ENCODE peak calls at places on chromosome 6, in nine cellular contexts. S is uterus, L is ovary, X is suprapubic skin, R is spleen, Q is A549, Z is upper lobe of left lung, I is tibial nerve, K is esophagus muscularis mucosa. G is an unnamed sample.

GRCh38 chr6:44636576-44637248 is 249.2 kb downstream of the CDC5L start:
- DNase-seq in S (no peak), L (no peak), X (no peak), R (no peak), Q (no peak), Z (peak), I (no peak), K (no peak), G (no peak)

GRCh38 chr6:134880487-134881190 is 69.3 kb downstream of the ALDH8A1 start:
- DNase-seq in S (no peak), L (no peak), X (no peak), R (no peak), Q (no peak), Z (no peak), I (no peak), K (no peak), G (no peak)

GRCh38 chr6:170137911-170138910 is 152.7 kb downstream of the DLL1 start:
- DNase-seq in S (no peak), L (peak), X (peak), R (peak), Q (no peak), Z (peak), I (no peak), K (no peak), G (no peak)

GRCh38 chr6:47162793-47163192 is 120.7 kb upstream of the ADGRF1 start:
- DNase-seq in S (no peak), L (no peak), X (no peak), R (no peak), Q (no peak), Z (no peak), I (no peak), K (no peak), G (no peak)

GRCh38 chr6:74597266-74597665 is 608.6 kb downstream of the COL12A1 start:
- DNase-seq in S (no peak), L (no peak), X (no peak), R (no peak), Q (no peak), Z (no peak), I (no peak), K (no peak), G (no peak)

GRCh38 chr6:17083397-17083796 is 18.5 kb upstream of the STMND1 start:
- DNase-seq in S (no peak), L (no peak), X (no peak), R (no peak), Q (no peak), Z (no peak), I (no peak), K (no peak), G (no peak)

GRCh38 chr6:45423111-45423900 is 45.6 kb upstream of the SUPT3H start:
- DNase-seq in S (no peak), L (peak), X (peak), R (peak), Q (no peak), Z (peak), I (peak), K (no peak), G (no peak)

GRCh38 chr6:69155467-69155866 is 520.4 kb downstream of the ADGRB3 start:
- DNase-seq in S (no peak), L (no peak), X (no peak), R (no peak), Q (no peak), Z (no peak), I (no peak), K (no peak), G (no peak)

GRCh38 chr6:125942677-125943527 is 13.7 kb upstream of the HINT3 start:
- DNase-seq in S (no peak), L (no peak), X (no peak), R (no peak), Q (no peak), Z (no peak), I (no peak), K (no peak), G (no peak)

GRCh38 chr6:143940011-143940597 is 68.0 kb downstream of the PLAGL1 start:
- DNase-seq in S (no peak), L (no peak), X (no peak), R (no peak), Q (peak), Z (no peak), I (no peak), K (no peak), G (peak)

GRCh38 chr6:121608270-121608669 is 172.8 kb downstream of the GJA1 start:
- DNase-seq in S (no peak), L (no peak), X (no peak), R (no peak), Q (peak), Z (no peak), I (no peak), K (no peak), G (no peak)

GRCh38 chr6:50952092-50952932 is 133.6 kb downstream of the TFAP2B start:
- DNase-seq in S (no peak), L (no peak), X (no peak), R (no peak), Q (no peak), Z (no peak), I (no peak), K (no peak), G (peak)

GRCh38 chr6:135871878-135872277 is 20.4 kb downstream of the PDE7B start:
- DNase-seq in S (no peak), L (no peak), X (no peak), R (no peak), Q (no peak), Z (no peak), I (no peak), K (no peak), G (no peak)

GRCh38 chr6:106908386-106908840 is 66.1 kb downstream of the CD24 start:
- DNase-seq in S (no peak), L (no peak), X (no peak), R (no peak), Q (no peak), Z (no peak), I (no peak), K (no peak), G (no peak)

GRCh38 chr6:57069920-57070331 is 20.1 kb upstream of the ZNF451 start:
- DNase-seq in S (no peak), L (no peak), X (no peak), R (no peak), Q (no peak), Z (no peak), I (no peak), K (no peak), G (no peak)

GRCh38 chr6:455006-455585 is 63.5 kb downstream of the IRF4 start:
- DNase-seq in S (no peak), L (no peak), X (no peak), R (no peak), Q (no peak), Z (no peak), I (no peak), K (no peak), G (no peak)

GRCh38 chr6:135181333-135182119 is 418 bp downstream of the MYB start:
- DNase-seq in S (no peak), L (no peak), X (peak), R (peak), Q (peak), Z (peak), I (no peak), K (no peak), G (peak)

GRCh38 chr6:44664716-44665115 is 277.2 kb downstream of the CDC5L start:
- DNase-seq in S (no peak), L (no peak), X (no peak), R (no peak), Q (no peak), Z (no peak), I (no peak), K (no peak), G (no peak)

GRCh38 chr6:127570739-127571389 is 6.1 kb upstream of the C6orf58 start:
- DNase-seq in S (no peak), L (no peak), X (no peak), R (no peak), Q (no peak), Z (no peak), I (no peak), K (no peak), G (no peak)

GRCh38 chr6:27091661-27092315 is 155.7 kb upstream of the PRSS16 start:
- DNase-seq in S (no peak), L (no peak), X (no peak), R (no peak), Q (peak), Z (peak), I (no peak), K (no peak), G (peak)

GRCh38 chr6:132698608-132699007 is 15.2 kb downstream of the VNN1 start:
- DNase-seq in S (no peak), L (no peak), X (no peak), R (no peak), Q (no peak), Z (no peak), I (no peak), K (no peak), G (no peak)

GRCh38 chr6:106085687-106085983 is 501 bp upstream of the PRDM1 start:
- DNase-seq in S (no peak), L (no peak), X (no peak), R (no peak), Q (no peak), Z (no peak), I (no peak), K (no peak), G (no peak)

GRCh38 chr6:41208439-41209106 is 7.6 kb upstream of the TREML2 start:
- DNase-seq in S (no peak), L (no peak), X (no peak), R (no peak), Q (no peak), Z (no peak), I (no peak), K (peak), G (no peak)

GRCh38 chr6:146901940-146902816 is 302.0 kb upstream of the STXBP5 start:
- DNase-seq in S (no peak), L (no peak), X (no peak), R (no peak), Q (no peak), Z (no peak), I (no peak), K (no peak), G (no peak)

GRCh38 chr6:75813476-75814250 is 64.6 kb downstream of the MYO6 start:
- DNase-seq in S (no peak), L (no peak), X (no peak), R (no peak), Q (no peak), Z (no peak), I (no peak), K (no peak), G (no peak)

GRCh38 chr6:162798546-162798945 is 70.8 kb downstream of the PACRG start:
- DNase-seq in S (no peak), L (no peak), X (no peak), R (no peak), Q (no peak), Z (no peak), I (no peak), K (no peak), G (no peak)

GRCh38 chr6:34484391-34484790 is 18.5 kb downstream of the PACSIN1 start:
- DNase-seq in S (no peak), L (no peak), X (no peak), R (no peak), Q (no peak), Z (no peak), I (no peak), K (no peak), G (no peak)

GRCh38 chr6:33906413-33906812 is 102.6 kb upstream of the MLN start:
- DNase-seq in S (no peak), L (no peak), X (no peak), R (no peak), Q (no peak), Z (no peak), I (no peak), K (no peak), G (no peak)

GRCh38 chr6:154002894-154003293 is 36.1 kb upstream of the OPRM1 start:
- DNase-seq in S (no peak), L (no peak), X (no peak), R (no peak), Q (no peak), Z (peak), I (no peak), K (no peak), G (no peak)

GRCh38 chr6:109001554-109001953 is 93.1 kb downstream of the SESN1 start:
- DNase-seq in S (no peak), L (no peak), X (no peak), R (no peak), Q (no peak), Z (no peak), I (no peak), K (no peak), G (no peak)

GRCh38 chr6:1724616-1725015 is 114.9 kb downstream of the FOXC1 start:
- DNase-seq in S (peak), L (no peak), X (peak), R (peak), Q (peak), Z (peak), I (no peak), K (no peak), G (peak)

GRCh38 chr6:56798163-56798562 is 155.5 kb upstream of the DST start:
- DNase-seq in S (no peak), L (no peak), X (no peak), R (no peak), Q (no peak), Z (no peak), I (no peak), K (no peak), G (no peak)

GRCh38 chr6:146890644-146891434 is 292.1 kb downstream of the ADGB start:
- DNase-seq in S (no peak), L (no peak), X (no peak), R (no peak), Q (no peak), Z (no peak), I (no peak), K (no peak), G (no peak)

GRCh38 chr6:135358251-135358821 is 139.2 kb downstream of the AHI1 start:
- DNase-seq in S (no peak), L (no peak), X (no peak), R (no peak), Q (peak), Z (no peak), I (no peak), K (no peak), G (peak)

GRCh38 chr6:11386323-11386722 is 151.2 kb upstream of the TMEM170B start:
- DNase-seq in S (no peak), L (no peak), X (no peak), R (no peak), Q (no peak), Z (no peak), I (no peak), K (no peak), G (no peak)

GRCh38 chr6:33702345-33702977 is 9.0 kb downstream of the UQCC2 start:
- DNase-seq in S (no peak), L (no peak), X (no peak), R (peak), Q (peak), Z (no peak), I (no peak), K (no peak), G (peak)

DNA sequence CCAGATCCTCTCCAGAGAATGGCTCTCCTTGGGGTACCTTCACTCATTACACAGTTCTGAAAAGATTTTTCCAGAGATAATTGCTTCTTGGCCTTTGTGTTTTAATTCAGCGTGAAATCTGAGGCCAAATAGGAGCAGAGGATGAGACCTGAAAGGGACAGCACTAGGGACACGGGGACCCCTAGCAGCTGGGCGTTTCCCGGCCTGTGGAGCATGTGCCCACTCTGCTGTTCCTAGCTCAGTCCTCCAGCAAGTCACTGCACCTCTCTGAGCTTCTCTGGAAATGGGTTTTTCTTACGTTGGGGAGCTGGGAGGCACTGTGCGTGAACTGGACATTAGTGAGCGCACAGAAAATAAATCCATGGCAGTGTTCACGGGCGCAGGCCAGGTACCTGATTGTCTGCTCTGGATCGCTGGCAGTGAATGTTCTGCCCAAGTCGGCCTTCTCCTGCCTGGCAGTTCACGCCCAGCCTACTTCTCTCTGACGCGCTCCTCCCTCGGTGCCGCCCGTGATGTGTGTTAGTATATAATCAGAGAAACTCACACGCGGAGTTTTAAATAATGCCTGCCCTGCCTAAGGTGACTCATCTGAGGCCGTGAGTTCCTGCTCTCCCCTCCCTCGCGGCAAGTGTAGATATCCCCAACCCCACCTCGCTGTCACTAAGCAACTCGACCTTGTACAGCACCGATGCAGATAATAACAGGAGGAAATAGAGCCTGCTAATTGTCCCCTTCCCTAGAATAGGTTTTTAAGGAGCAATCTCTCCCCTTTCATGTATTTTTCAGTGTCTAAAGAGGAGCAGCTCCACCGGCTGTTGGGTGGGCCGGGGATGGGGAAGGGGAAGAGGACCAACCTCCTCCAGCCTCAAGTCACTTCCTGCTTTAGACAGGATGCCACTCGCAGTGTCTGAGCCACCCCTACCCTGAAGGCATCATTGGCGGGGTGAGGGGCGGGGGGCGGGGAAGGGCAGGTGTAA is 2.7 kb upstream of the TUBB2A start:
- DNase-seq in S (peak), L (no peak), X (peak), R (peak), Q (peak), Z (no peak), I (no peak), K (no peak), G (no peak)
- TF ChIP-seq POLR2A in S (no peak), L (no peak), X (no peak), R (no peak), Q (no peak), Z (no peak), I (no peak), K (no peak), G (no peak)

GRCh38 chr6:116100419-116101297 is at the start of gene NT5DC1:
- DNase-seq in S (peak), L (peak), X (peak), R (peak), Q (peak), Z (peak), I (peak), K (peak), G (peak)
- TF ChIP-seq POLR2A in S (peak), L (peak), X (peak), R (no peak), Q (peak), Z (peak), I (no peak), K (no peak), G (peak)

DNA sequence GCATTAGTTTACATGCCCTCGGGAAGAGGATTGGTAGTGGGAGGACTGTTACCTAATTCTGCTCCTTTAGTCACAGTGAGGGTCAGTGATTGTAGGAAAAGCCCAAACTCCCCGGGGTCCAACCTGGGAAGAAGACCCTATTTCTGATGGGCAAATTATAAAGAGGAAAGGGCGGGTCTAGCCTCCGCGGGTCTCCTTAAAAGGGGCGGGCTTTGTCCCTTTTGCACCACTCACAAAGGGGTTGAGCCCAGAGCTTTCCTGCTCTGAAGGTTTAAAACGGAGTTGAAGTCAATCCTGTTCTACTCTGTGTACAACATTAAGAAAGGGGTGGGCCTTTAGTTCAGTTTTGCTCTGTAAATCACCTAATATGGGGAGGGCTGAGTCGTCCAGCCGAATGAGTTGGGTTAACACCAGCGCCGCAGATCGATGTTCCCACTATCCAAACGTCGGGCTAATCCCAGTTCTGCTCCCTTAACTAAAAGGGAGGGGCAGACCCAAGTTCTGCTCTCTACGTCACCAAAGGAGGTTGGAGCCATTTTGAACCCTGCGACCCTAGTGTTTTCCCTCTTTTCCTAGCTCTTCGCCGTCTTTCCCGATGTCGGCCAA is 920 bp upstream of the RNF5 start:
- DNase-seq in S (no peak), L (no peak), X (no peak), R (no peak), Q (no peak), Z (no peak), I (no peak), K (no peak), G (no peak)
- TF ChIP-seq POLR2A in S (peak), L (peak), X (peak), R (no peak), Q (peak), Z (peak), I (peak), K (no peak), G (no peak)

GRCh38 chr6:7108964-7109836 is 1.4 kb downstream of the RREB1 start:
- DNase-seq in S (peak), L (peak), X (peak), R (peak), Q (peak), Z (peak), I (peak), K (peak), G (peak)

GRCh38 chr6:7106752-7107577 is 796 bp upstream of the RREB1 start:
- DNase-seq in S (peak), L (peak), X (peak), R (peak), Q (peak), Z (peak), I (peak), K (no peak), G (no peak)

GRCh38 chr6:7106215-7106751 is 1.5 kb upstream of the RREB1 start:
- DNase-seq in S (peak), L (no peak), X (no peak), R (no peak), Q (no peak), Z (no peak), I (no peak), K (no peak), G (no peak)

GRCh38 chr6:7108196-7108963 is 619 bp downstream of the RREB1 start:
- DNase-seq in S (peak), L (peak), X (peak), R (peak), Q (peak), Z (peak), I (no peak), K (no peak), G (peak)

DNA sequence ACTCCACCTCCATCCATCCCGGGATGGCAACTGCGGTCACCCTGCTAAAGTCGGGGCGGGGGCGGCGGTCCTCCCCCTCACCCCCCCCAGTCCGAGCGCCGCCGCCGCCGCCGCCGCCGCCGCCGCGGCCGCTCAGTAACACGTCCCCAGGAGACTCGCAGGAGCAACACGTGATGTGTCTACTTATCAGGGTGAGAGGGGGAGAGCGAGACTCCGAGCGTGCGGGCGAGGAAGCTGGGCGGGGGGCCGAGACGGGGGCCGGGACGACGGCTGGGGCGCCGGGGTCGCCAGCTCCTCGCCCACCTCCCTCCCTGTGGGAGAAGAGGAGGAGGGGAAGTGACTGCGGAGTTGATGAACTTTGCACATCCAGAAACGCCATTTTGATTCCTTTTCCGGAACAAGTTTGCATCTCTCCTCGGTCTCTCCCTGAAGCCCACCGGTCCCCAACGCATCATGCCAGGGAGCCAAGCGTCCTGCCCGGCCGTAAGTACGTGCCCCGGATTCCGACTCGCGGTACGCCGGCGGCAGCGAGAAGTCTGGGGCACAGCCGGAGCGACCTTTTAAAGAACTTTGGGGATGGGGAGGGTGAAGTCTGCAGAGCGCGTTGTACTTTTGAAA is at the start of gene RREB1:
- DNase-seq in S (peak), L (peak), X (peak), R (peak), Q (peak), Z (peak), I (peak), K (no peak), G (peak)
- TF ChIP-seq POLR2A in S (peak), L (peak), X (no peak), R (no peak), Q (no peak), Z (peak), I (no peak), K (peak), G (no peak)

GRCh38 chr6:4371207-4371921 is 236.0 kb upstream of the ECI2 start:
- DNase-seq in S (no peak), L (no peak), X (no peak), R (no peak), Q (no peak), Z (no peak), I (no peak), K (no peak), G (peak)
- TF ChIP-seq POLR2A in S (no peak), L (no peak), X (no peak), R (no peak), Q (no peak), Z (no peak), I (no peak), K (no peak), G (no peak)